ENCODE peak calls at places on chromosome 3, in six cellular contexts. T is mesendoderm, J is H9, B is H1, D is mesenchymal stem cell, Q is IMR-90. P is an unnamed sample.
A peak's percentile ranks its signal among the peaks of the same experiment; 100 is the strongest.

GRCh38 chr3:32954506-32954905 is 3.1 kb downstream of the CCR4 start:
- DNase-seq in J (no peak), B (no peak), D (no peak), Q (no peak), T (no peak), P (no peak)

GRCh38 chr3:172520332-172520831 is 2.8 kb downstream of the TNFSF10 start:
- DNase-seq in D (peak; percentile 79), J (no peak), Q (peak; percentile 95), B (no peak), T (no peak), P (no peak)

GRCh38 chr3:50317303-50317702 is 5.2 kb downstream of the HYAL2 start:
- DNase-seq in J (no peak), Q (no peak), D (no peak), B (no peak), T (no peak), P (no peak)

GRCh38 chr3:172613845-172614244 is 90.6 kb upstream of the TNFSF10 start:
- DNase-seq in B (no peak), T (no peak), J (no peak), D (no peak), Q (no peak), P (no peak)

GRCh38 chr3:11567516-11568467 is 75.9 kb downstream of the VGLL4 start:
- DNase-seq in D (peak; percentile 91), J (no peak), Q (peak; percentile 84), B (no peak), T (no peak), P (no peak)

GRCh38 chr3:42638339-42638842 is 15.1 kb upstream of the ZBTB47 start:
- DNase-seq in J (no peak), Q (no peak), D (no peak), T (no peak), B (no peak), P (no peak)

GRCh38 chr3:65883614-65884013 is 155.1 kb downstream of the MAGI1 start:
- DNase-seq in B (no peak), D (peak; percentile 20), Q (peak; percentile 52), T (no peak), J (no peak), P (no peak)

GRCh38 chr3:129289201-129289921 is 10.7 kb downstream of the HMCES start:
- DNase-seq in Q (peak; percentile 86), J (no peak), B (no peak), T (no peak), D (peak; percentile 58), P (no peak)

GRCh38 chr3:98732239-98733054 is 30.7 kb upstream of the ST3GAL6 start:
- DNase-seq in D (peak; percentile 60), Q (no peak), T (peak; percentile 89), J (peak; percentile 72), B (peak; percentile 31), P (peak; percentile 56)

GRCh38 chr3:158381274-158381868 is 189.6 kb upstream of the MLF1 start:
- DNase-seq in Q (peak; percentile 7), B (no peak), T (no peak), D (no peak), J (no peak), P (no peak)

GRCh38 chr3:152305075-152305474 is 36.3 kb downstream of the MBNL1 start:
- DNase-seq in T (peak; percentile 88), Q (no peak), B (no peak), D (no peak), J (no peak), P (no peak)

GRCh38 chr3:182357928-182358327 is 435.4 kb upstream of the ATP11B start:
- DNase-seq in B (peak; percentile 9), J (no peak), D (no peak), T (peak; percentile 48), Q (no peak), P (no peak)

GRCh38 chr3:123783050-123783724 is 100.9 kb downstream of the MYLK start:
- DNase-seq in D (peak; percentile 43), Q (peak; percentile 43), T (no peak), B (no peak), J (no peak), P (no peak)

GRCh38 chr3:16338124-16338523 is 73.1 kb downstream of the OXNAD1 start:
- DNase-seq in B (no peak), J (no peak), T (no peak), Q (no peak), D (peak; percentile 52), P (no peak)

GRCh38 chr3:12328132-12328915 is 39.5 kb downstream of the PPARG start:
- DNase-seq in J (no peak), B (no peak), Q (no peak), D (no peak), T (peak; percentile 3), P (no peak)

GRCh38 chr3:71955549-71956373 is 170.8 kb upstream of the PROK2 start:
- DNase-seq in D (peak; percentile 84), J (peak; percentile 72), B (peak; percentile 38), Q (peak; percentile 70), T (peak; percentile 83), P (peak; percentile 51)

GRCh38 chr3:49411550-49411967 is 217 bp downstream of the RHOA start:
- DNase-seq in D (no peak), T (no peak), B (no peak), Q (no peak), J (no peak), P (no peak)

GRCh38 chr3:49026536-49026935 is 2.7 kb downstream of the IMPDH2 start:
- DNase-seq in D (no peak), Q (no peak), T (no peak), J (no peak), B (no peak), P (no peak)

GRCh38 chr3:178986456-178986855 is 85.2 kb downstream of the ZMAT3 start:
- DNase-seq in J (no peak), D (no peak), Q (no peak), B (no peak), T (no peak), P (no peak)

GRCh38 chr3:170594528-170594927 is 8.7 kb upstream of the SLC7A14 start:
- DNase-seq in D (no peak), B (no peak), J (no peak), T (no peak), Q (no peak), P (no peak)

GRCh38 chr3:170599083-170599482 is 13.2 kb upstream of the SLC7A14 start:
- DNase-seq in Q (no peak), B (no peak), J (no peak), T (no peak), D (no peak), P (no peak)

GRCh38 chr3:170599995-170600624 is 14.2 kb upstream of the SLC7A14 start:
- DNase-seq in Q (no peak), B (no peak), T (no peak), J (no peak), D (no peak), P (no peak)

GRCh38 chr3:170602556-170602955 is 16.7 kb upstream of the SLC7A14 start:
- DNase-seq in J (no peak), D (no peak), Q (peak; percentile 56), B (no peak), T (no peak), P (no peak)

DNA sequence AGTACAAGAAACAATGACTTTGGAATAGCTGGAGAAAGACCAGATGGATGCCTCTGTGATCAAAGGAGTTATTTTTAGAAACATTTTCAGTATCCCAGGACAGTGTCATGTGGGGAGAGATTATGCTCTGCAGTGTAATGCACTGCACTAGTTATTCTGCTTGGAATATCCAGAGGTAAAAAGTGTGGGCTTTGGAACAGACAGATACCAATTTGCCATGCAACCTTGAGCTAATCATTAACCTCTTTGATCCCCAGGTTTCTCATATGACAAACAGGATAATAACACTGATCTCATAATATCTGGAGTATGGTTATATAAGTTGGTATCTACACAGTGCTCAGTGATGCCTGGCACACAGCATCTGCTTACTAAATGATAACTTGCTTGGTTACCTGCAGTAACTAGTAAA is 12.2 kb upstream of the SLC7A14 start:
- DNase-seq in D (peak; percentile 15), J (no peak), T (no peak), B (no peak), Q (no peak), P (no peak)
- H2BK15ac ChIP-seq in D (no peak overlapping the region), J (no peak overlapping the region), T (no peak overlapping the region), B (no peak overlapping the region), Q (no peak overlapping the region), P (no peak overlapping the region)

GRCh38 chr3:59300727-59301134 is 250.9 kb upstream of the CFAP20DC start:
- DNase-seq in T (no peak), J (no peak), B (no peak), Q (peak; percentile 16), D (peak; percentile 18), P (no peak)

GRCh38 chr3:59302442-59302841 is 252.6 kb upstream of the CFAP20DC start:
- DNase-seq in J (no peak), T (no peak), D (no peak), B (no peak), Q (no peak), P (no peak)

DNA sequence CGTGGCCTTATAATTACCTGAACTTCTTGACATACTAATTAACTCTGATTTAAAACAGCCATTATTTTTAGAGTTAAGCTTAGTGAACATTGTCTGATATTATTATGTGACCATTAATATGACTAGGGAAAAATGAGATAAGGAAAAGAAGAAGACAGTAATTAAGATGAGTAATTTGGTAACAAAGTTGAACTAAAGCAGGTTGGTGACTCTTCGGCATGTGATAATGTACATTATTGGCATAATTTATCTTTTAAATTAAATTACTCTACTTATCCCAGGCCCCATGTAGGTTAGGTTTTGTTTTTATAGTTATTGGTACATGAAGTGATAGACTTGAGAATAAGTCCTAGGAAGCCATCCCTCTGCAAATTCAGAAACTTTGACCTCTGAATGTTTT is 249.7 kb upstream of the CFAP20DC start:
- DNase-seq in T (no peak), J (no peak), B (no peak), D (no peak), Q (no peak), P (no peak)
- H2BK15ac ChIP-seq in T (no peak overlapping the region), J (no peak overlapping the region), B (no peak overlapping the region), D (no peak overlapping the region), Q (no peak overlapping the region), P (no peak overlapping the region)

GRCh38 chr3:146100180-146100579 is 60.8 kb downstream of the PLOD2 start:
- DNase-seq in Q (no peak), B (no peak), J (no peak), T (no peak), D (no peak), P (no peak)
- H2BK15ac ChIP-seq in Q (no peak overlapping the region), B (no peak overlapping the region), J (no peak overlapping the region), T (no peak overlapping the region), D (no peak overlapping the region), P (no peak overlapping the region)

DNA sequence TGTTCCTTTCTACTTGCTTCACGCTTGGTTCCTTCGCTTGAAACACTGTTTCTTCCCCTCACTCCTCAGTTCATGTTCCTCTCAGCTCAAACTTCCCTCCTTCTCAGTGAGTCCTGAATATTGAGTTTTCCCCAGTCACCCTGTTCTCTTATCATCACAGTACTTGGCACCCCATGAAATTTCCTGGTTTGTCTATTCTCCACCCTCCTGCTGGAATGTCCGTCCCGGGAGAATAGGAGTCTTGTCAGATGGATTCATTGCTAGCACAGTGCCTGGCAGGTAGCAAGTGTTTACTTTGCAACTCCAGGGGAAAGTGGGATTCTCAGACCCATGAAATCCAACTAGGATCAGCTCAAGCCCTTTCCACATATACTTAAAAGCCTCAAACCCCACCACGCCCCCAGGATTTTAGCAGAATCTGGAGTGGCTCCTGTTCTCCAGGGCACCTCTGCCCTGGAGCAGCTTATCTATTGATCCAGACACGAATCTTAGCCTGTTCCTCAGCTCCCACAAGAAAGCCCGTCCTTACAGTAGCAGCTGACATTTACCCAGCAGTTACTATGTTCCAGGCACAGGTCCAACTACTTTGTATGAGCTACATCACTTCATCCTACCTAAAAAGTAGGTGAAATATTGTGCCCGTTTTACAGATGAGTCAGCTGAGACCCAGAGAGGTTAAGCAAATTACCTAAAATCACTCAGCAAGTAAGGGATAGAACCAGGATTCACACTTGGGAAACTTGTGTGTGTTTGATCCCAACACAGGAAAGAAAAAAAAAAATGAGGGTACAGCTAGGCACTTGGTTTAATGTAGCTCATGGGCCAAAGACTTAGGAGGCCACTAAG is 36.8 kb upstream of the MAP3K13 start:
- DNase-seq in D (no peak), T (no peak), Q (no peak), B (no peak), J (no peak), P (no peak)
- H2BK15ac ChIP-seq in D (no peak overlapping the region), T (no peak overlapping the region), Q (no peak overlapping the region), B (no peak overlapping the region), J (no peak overlapping the region), P (no peak overlapping the region)

P was measured in neuronal stem cell.